ENCODE peak calls at places on chromosomes 7 and 10, in ten cellular contexts. Y is sigmoid colon, H is suprapubic skin, Q is mesothelial cell of epicardium, U is OCI-LY7, B is astrocyte, F is pancreas, N is Peyer's patch, O is fibroblast of mammary gland, S is ovary. E is an unnamed sample.

GRCh38 chr7:156222151-156222550 is 409.9 kb upstream of the SHH start:
- DNase-seq in S (no peak), N (no peak), F (no peak), Y (no peak), O (no peak), Q (no peak), H (no peak), B (no peak), U (no peak), E (no peak)

GRCh38 chr7:94183289-94183749 is 179.2 kb upstream of the BET1 start:
- DNase-seq in S (peak), O (peak), F (no peak), N (no peak), B (peak), Y (no peak), H (no peak), U (no peak), Q (no peak), E (no peak)

GRCh38 chr10:15144788-15145187 is 23.7 kb downstream of the NMT2 start:
- DNase-seq in Q (no peak), O (peak), H (no peak), Y (no peak), S (no peak), B (peak), N (no peak), U (no peak), F (no peak), E (no peak)

GRCh38 chr10:89367529-89367928 is 10.3 kb upstream of the IFIT1B start:
- DNase-seq in S (no peak), N (no peak), Q (no peak), U (no peak), H (no peak), F (no peak), O (no peak), B (no peak), Y (no peak), E (no peak)

GRCh38 chr7:1894906-1895663 is 225.0 kb downstream of the ELFN1 start:
- DNase-seq in B (no peak), N (no peak), S (no peak), O (no peak), H (no peak), U (no peak), Q (no peak), Y (no peak), F (no peak), E (peak)

GRCh38 chr7:47142867-47143175 is 439.1 kb downstream of the TNS3 start:
- DNase-seq in S (no peak), O (no peak), F (no peak), N (no peak), U (no peak), B (no peak), H (no peak), Q (no peak), Y (no peak), E (no peak)

GRCh38 chr10:53379951-53380350 is 607.4 kb upstream of the MBL2 start:
- DNase-seq in B (no peak), Y (no peak), O (no peak), Q (no peak), U (no peak), H (no peak), S (no peak), N (no peak), F (no peak), E (no peak)

GRCh38 chr7:123112833-123113232 is 86.9 kb downstream of the SLC13A1 start:
- DNase-seq in Q (no peak), S (no peak), F (no peak), N (no peak), Y (no peak), U (no peak), B (no peak), O (no peak), H (no peak), E (no peak)

GRCh38 chr10:110336111-110336721 is 31.5 kb upstream of the SMNDC1 start:
- DNase-seq in Q (no peak), S (peak), F (no peak), H (no peak), N (no peak), O (peak), Y (no peak), B (peak), U (no peak), E (no peak)

GRCh38 chr10:24350111-24350921 is 141.4 kb downstream of the KIAA1217 start:
- DNase-seq in F (no peak), H (no peak), S (no peak), Q (no peak), B (peak), O (peak), Y (no peak), N (no peak), U (no peak), E (no peak)

GRCh38 chr10:48659790-48660189 is 24.9 kb upstream of the WDFY4 start:
- DNase-seq in H (no peak), Q (no peak), N (no peak), S (no peak), F (no peak), O (no peak), Y (no peak), U (peak), B (no peak), E (no peak)
- TF ChIP-seq CTCF in H (no peak), Q (peak), N (peak), S (no peak), F (no peak), O (peak), Y (no peak), U (peak), B (peak), E (peak)

GRCh38 chr7:4479367-4480039 is 202.6 kb upstream of the FOXK1 start:
- DNase-seq in F (no peak), O (peak), H (no peak), N (no peak), Q (no peak), S (no peak), Y (no peak), B (peak), U (peak), E (no peak)
- TF ChIP-seq CTCF in F (no peak), O (peak), H (peak), N (peak), Q (peak), S (no peak), Y (no peak), B (peak), U (peak), E (peak)

GRCh38 chr10:130686680-130687300 is 550.6 kb downstream of the GLRX3 start:
- DNase-seq in S (no peak), Q (no peak), F (no peak), U (no peak), B (no peak), N (no peak), Y (no peak), O (no peak), H (no peak), E (no peak)
- TF ChIP-seq CTCF in S (no peak), Q (no peak), F (no peak), U (peak), B (no peak), N (no peak), Y (no peak), O (no peak), H (peak), E (peak)

DNA sequence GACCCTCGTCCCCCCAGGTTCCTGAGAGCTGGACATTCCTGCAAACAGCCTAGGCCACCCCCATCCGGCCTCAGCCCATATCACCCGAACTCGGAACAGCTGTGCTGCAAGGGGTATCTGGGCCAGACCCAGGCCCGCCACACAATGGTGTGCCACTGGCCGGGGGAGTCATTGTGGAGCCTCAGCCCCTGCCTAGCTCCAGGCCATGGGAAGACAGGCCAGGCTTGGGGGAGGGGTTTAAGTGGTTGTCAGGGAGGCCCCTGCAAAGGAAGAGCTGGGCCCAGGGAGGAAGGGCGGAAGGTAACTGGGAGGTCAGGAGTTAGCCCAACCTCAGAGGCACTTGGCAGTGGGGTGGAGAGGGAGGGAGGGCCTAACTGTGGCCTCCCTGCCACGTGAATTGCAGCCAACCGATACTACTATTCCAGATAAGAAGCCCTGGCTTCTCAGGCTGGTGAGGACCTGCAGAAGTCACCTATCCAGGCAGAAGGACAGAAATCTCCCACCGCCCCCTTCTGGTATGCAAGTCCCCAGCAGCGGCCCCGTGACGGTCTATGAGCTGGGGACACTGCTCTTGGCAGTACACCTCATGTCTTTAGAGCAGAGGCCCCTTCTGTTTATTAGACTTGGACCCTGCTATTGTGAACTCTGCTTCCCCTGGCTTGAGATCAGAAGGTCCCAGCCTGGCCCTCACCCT is 26.8 kb downstream of the VSIR start:
- DNase-seq in F (peak), Y (no peak), B (no peak), N (no peak), Q (peak), U (peak), O (no peak), H (no peak), S (no peak), E (no peak)
- TF ChIP-seq CTCF in F (no peak), Y (no peak), B (no peak), N (no peak), Q (no peak), U (peak), O (no peak), H (no peak), S (no peak), E (no peak)

DNA sequence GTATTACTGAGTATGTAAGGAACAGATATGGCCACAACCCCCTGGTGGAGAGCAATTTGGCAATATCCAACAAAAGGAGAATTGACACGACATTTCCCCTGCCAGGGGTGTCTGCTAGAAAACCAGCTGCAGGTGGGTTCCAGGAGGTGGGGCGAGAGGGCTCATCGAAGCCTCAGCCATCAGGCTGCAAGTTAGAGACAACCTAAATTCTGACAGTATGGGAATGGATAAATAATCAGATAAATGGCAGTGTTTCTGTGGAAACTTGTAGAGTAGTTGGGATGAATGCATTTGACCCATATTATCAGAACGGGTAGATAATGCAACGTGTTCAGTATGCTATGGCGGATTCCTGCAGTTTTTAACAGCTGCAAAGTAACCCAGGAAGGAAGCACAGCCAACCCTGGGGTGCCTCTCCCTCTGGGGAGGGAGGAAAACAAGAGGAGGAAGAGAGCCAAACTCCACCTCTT is 3.5 kb downstream of the TMEM273 start:
- DNase-seq in Q (no peak), F (no peak), H (no peak), S (no peak), Y (no peak), N (no peak), B (no peak), U (no peak), O (no peak), E (no peak)
- TF ChIP-seq CTCF in Q (no peak), F (no peak), H (no peak), S (no peak), Y (no peak), N (no peak), B (no peak), U (no peak), O (no peak), E (no peak)

GRCh38 chr10:113049881-113050280 is 99.8 kb downstream of the TCF7L2 start:
- DNase-seq in B (no peak), O (no peak), U (no peak), F (no peak), S (no peak), Y (no peak), H (no peak), Q (no peak), N (no peak), E (no peak)
- TF ChIP-seq CTCF in B (no peak), O (no peak), U (no peak), F (no peak), S (no peak), Y (no peak), H (no peak), Q (no peak), N (no peak), E (no peak)

DNA sequence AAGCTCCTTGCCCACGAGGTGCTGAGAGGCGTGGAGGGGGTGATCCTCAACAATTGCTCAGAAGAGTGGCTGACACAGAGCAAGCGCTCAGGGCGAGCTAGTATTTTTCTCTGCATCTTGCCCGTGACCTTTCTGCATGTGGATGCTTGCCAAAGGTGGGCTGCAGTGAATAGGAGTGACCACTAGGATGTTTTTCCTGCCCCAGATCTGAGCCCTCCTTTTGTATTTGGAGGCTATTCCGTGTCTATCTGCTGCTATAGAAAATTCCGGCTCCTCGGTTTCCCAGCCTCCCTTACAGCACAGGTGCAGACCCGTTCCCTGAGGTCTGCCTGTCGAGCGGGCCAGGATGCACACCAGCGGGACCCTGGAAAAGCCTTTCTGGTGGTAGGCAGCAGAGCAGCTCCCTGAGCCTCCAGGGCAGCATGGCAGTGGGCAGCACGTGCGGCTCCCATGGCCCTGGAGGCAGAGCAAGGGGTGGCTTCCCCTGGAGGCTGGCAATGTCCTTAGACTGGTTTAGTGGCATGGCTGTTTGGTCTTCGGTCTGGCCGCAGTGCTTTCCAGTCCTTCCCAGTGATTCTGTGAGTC is 145.1 kb upstream of the PCBD1 start:
- DNase-seq in Y (peak), F (no peak), N (peak), S (no peak), Q (no peak), H (no peak), O (no peak), U (no peak), B (no peak), E (no peak)
- TF ChIP-seq CTCF in Y (no peak), F (no peak), N (no peak), S (no peak), Q (peak), H (no peak), O (no peak), U (no peak), B (no peak), E (peak)